ENCODE peak calls at places on chromosome 17, in nine cellular contexts. Z is heart right ventricle, X is osteoblast, K is brain microvascular endothelial cell, U is esophagus squamous epithelium, J is pancreas, W is PC-3, A is neural progenitor cell, L is psoas muscle. S is an unnamed sample.

GRCh38 chr17:81046770-81047359 is 11.9 kb downstream of the BAIAP2 start:
- DNase-seq in Z (no peak), X (no peak), K (no peak), U (no peak), J (no peak), W (peak; percentile 21), A (no peak), L (no peak), S (no peak)

GRCh38 chr17:17146791-17147406 is 59.2 kb downstream of the PLD6 start:
- DNase-seq in Z (peak; percentile 48), X (peak; percentile 25), K (no peak), U (no peak), J (no peak), W (peak; percentile 54), A (peak; percentile 46), L (peak; percentile 53), S (no peak)

GRCh38 chr17:49021095-49021767 is 24.0 kb downstream of the IGF2BP1 start:
- DNase-seq in Z (no peak), X (peak; percentile 89), K (peak; percentile 42), U (no peak), J (no peak), W (no peak), A (no peak), L (no peak), S (no peak)

GRCh38 chr17:70006159-70006558 is 68.9 kb upstream of the KCNJ16 start:
- DNase-seq in Z (no peak), X (no peak), K (no peak), U (no peak), J (no peak), W (peak; percentile 83), A (no peak), L (no peak), S (no peak)

GRCh38 chr17:38897671-38898290 is 27.6 kb upstream of the LASP1NB start:
- DNase-seq in Z (no peak), X (peak; percentile 74), K (no peak), U (no peak), J (no peak), W (no peak), A (peak; percentile 2), L (no peak), S (no peak)

GRCh38 chr17:19313746-19314651 is 48.5 kb downstream of the B9D1 start:
- DNase-seq in Z (no peak), X (no peak), K (no peak), U (no peak), J (peak; percentile 30), W (no peak), A (no peak), L (no peak), S (no peak)

GRCh38 chr17:39429600-39429999 is 21.5 kb downstream of the MED1 start:
- DNase-seq in Z (no peak), X (no peak), K (no peak), U (no peak), J (peak; percentile 46), W (no peak), A (no peak), L (no peak), S (no peak)

GRCh38 chr17:81254955-81255717 is 16.0 kb downstream of the NDUFAF8 start:
- DNase-seq in Z (peak; percentile 85), X (peak; percentile 95), K (peak; percentile 46), U (no peak), J (peak; percentile 76), W (peak; percentile 77), A (peak; percentile 76), L (peak; percentile 88), S (peak; percentile 12)

GRCh38 chr17:80708497-80708896 is 163.9 kb downstream of the RPTOR start:
- DNase-seq in Z (no peak), X (no peak), K (no peak), U (no peak), J (no peak), W (no peak), A (no peak), L (no peak), S (no peak)

GRCh38 chr17:19579867-19580565 is 46.4 kb downstream of the SLC47A1 start:
- DNase-seq in Z (peak; percentile 17), X (peak; percentile 92), K (no peak), U (no peak), J (peak; percentile 59), W (no peak), A (peak; percentile 23), L (peak; percentile 49), S (no peak)

GRCh38 chr17:20706752-20707372 is 127.3 kb downstream of the CDRT15L2 start:
- DNase-seq in Z (no peak), X (peak; percentile 21), K (no peak), U (no peak), J (no peak), W (peak; percentile 1), A (no peak), L (no peak), S (peak; percentile 27)

GRCh38 chr17:21039839-21040575 is 2.8 kb downstream of the USP22 start:
- DNase-seq in Z (no peak), X (no peak), K (no peak), U (no peak), J (no peak), W (peak; percentile 76), A (peak; percentile 40), L (peak; percentile 30), S (no peak)

GRCh38 chr17:42111901-42112551 is 488 bp downstream of the DHX58 start:
- DNase-seq in Z (no peak), X (peak; percentile 98), K (no peak), U (no peak), J (no peak), W (no peak), A (no peak), L (no peak), S (no peak)

GRCh38 chr17:38464723-38465419 is 36.6 kb downstream of the ARHGAP23 start:
- DNase-seq in Z (peak; percentile 87), X (peak; percentile 100), K (peak; percentile 86), U (no peak), J (no peak), W (no peak), A (peak; percentile 55), L (peak; percentile 89), S (peak; percentile 48)

GRCh38 chr17:77285594-77286390 is 145.0 kb downstream of the SEC14L1 start:
- DNase-seq in Z (peak; percentile 54), X (peak; percentile 99), K (peak; percentile 83), U (no peak), J (peak; percentile 66), W (peak; percentile 97), A (no peak), L (peak; percentile 65), S (peak; percentile 94)

GRCh38 chr17:510223-510917 is 157.8 kb upstream of the RPH3AL start:
- DNase-seq in Z (no peak), X (no peak), K (no peak), U (no peak), J (no peak), W (no peak), A (no peak), L (no peak), S (no peak)
- H3K27ac ChIP-seq in Z (no peak overlapping the region), X (peak overlapping the region; percentile 88), K (no peak overlapping the region), U (no peak overlapping the region), J (no peak overlapping the region), W (no peak overlapping the region), A (no peak overlapping the region), L (no peak overlapping the region), S (no peak overlapping the region)

GRCh38 chr17:28482551-28483199 is 9.2 kb downstream of the SLC13A2 start:
- DNase-seq in Z (no peak), X (peak; percentile 25), K (no peak), U (no peak), J (peak; percentile 55), W (no peak), A (no peak), L (no peak), S (no peak)
- H3K27ac ChIP-seq in Z (no peak overlapping the region), X (no peak overlapping the region), K (no peak overlapping the region), U (no peak overlapping the region), J (no peak overlapping the region), W (no peak overlapping the region), A (no peak overlapping the region), L (no peak overlapping the region), S (no peak overlapping the region)

GRCh38 chr17:74963656-74964055 is 8.9 kb downstream of the HID1 start:
- DNase-seq in Z (no peak), X (peak; percentile 80), K (no peak), U (no peak), J (no peak), W (no peak), A (peak; percentile 35), L (no peak), S (no peak)
- H3K27ac ChIP-seq in Z (no peak overlapping the region), X (no peak overlapping the region), K (no peak overlapping the region), U (no peak overlapping the region), J (no peak overlapping the region), W (no peak overlapping the region), A (no peak overlapping the region), L (no peak overlapping the region), S (no peak overlapping the region)

DNA sequence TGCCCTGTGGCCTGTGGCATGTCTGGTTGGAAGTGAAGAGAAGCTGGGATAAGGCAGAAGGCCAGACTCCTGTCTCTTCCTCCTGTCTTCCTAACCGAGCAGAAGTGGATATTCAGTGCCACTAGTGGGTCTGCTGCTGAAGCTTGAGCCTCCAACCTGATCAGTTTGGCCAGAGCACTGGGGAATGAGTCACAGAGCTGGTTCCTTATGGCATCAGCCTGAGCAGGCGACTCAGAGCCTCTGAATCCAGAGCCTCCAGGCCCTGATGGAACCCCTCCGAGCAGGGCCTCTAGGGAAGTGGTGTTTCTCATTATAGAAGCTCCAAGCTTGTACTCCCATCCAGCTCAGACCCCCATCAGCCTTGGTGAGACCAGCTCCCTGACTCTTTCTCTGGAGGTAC is 2.0 kb downstream of the WSCD1 start:
- DNase-seq in Z (no peak), X (peak; percentile 89), K (no peak), U (no peak), J (no peak), W (peak; percentile 64), A (no peak), L (no peak), S (no peak)
- H3K27ac ChIP-seq in Z (no peak overlapping the region), X (no peak overlapping the region), K (no peak overlapping the region), U (no peak overlapping the region), J (no peak overlapping the region), W (peak overlapping the region; percentile 56), A (no peak overlapping the region), L (no peak overlapping the region), S (no peak overlapping the region)